ENCODE peak calls at places on chromosomes 5 and 9, in seven cellular contexts. J is right lobe of liver; V is transverse colon; Y is uterus; X is MM.1S; B is K562; N is CD4-positive, CD25-positive, alpha-beta regulatory T cell. T is an unnamed sample.

GRCh38 chr5:68033961-68034581 is 181.5 kb upstream of the PIK3R1 start:
- DNase-seq in Y (peak; percentile 45), B (no peak), X (no peak), N (no peak), J (no peak), V (peak; percentile 54), T (peak; percentile 22)

GRCh38 chr9:20903214-20903613 is 128.2 kb downstream of the HACD4 start:
- DNase-seq in Y (no peak), N (no peak), B (no peak), J (no peak), V (no peak), X (no peak), T (no peak)

GRCh38 chr9:89730715-89731114 is 125.9 kb downstream of the GADD45G start:
- DNase-seq in J (peak; percentile 97), N (no peak), B (peak; percentile 4), Y (no peak), V (no peak), X (no peak), T (no peak)

GRCh38 chr5:147751-148150 is 43.5 kb upstream of the LRRC14B start:
- DNase-seq in X (no peak), Y (no peak), V (no peak), B (no peak), J (no peak), N (no peak), T (no peak)

GRCh38 chr5:113123563-113123962 is 147.0 kb downstream of the DCP2 start:
- DNase-seq in Y (no peak), X (no peak), V (no peak), N (no peak), B (peak; percentile 27), J (no peak), T (peak; percentile 60)

GRCh38 chr5:94470802-94471201 is 147.6 kb downstream of the KIAA0825 start:
- DNase-seq in N (no peak), X (no peak), V (no peak), J (no peak), Y (no peak), B (no peak), T (no peak)

GRCh38 chr9:127878001-127878651 is 651 bp upstream of the AK1 start:
- DNase-seq in V (no peak), J (no peak), B (peak; percentile 55), N (no peak), X (no peak), Y (no peak), T (no peak)

GRCh38 chr9:133945314-133945975 is 46.7 kb downstream of the VAV2 start:
- DNase-seq in J (no peak), Y (no peak), N (no peak), B (no peak), X (no peak), V (no peak), T (no peak)

GRCh38 chr9:132026932-132027585 is 52.6 kb downstream of the MED27 start:
- DNase-seq in V (no peak), J (no peak), N (no peak), B (no peak), X (no peak), Y (no peak), T (no peak)

GRCh38 chr9:133360400-133361393 is 4.3 kb downstream of the SURF2 start:
- DNase-seq in N (no peak), V (no peak), X (no peak), Y (no peak), J (no peak), B (no peak), T (no peak)

GRCh38 chr5:139422307-139422893 is 16.9 kb downstream of the DNAJC18 start:
- DNase-seq in V (no peak), Y (no peak), J (peak; percentile 44), N (peak; percentile 46), X (peak; percentile 82), B (peak; percentile 78), T (peak; percentile 47)

GRCh38 chr9:87888501-87888900 is 5.8 kb downstream of the SPATA31E1 start:
- DNase-seq in N (no peak), X (no peak), J (no peak), V (no peak), Y (no peak), B (no peak), T (no peak)

GRCh38 chr9:128689820-128690683 is 1.0 kb downstream of the SET start:
- DNase-seq in N (peak; percentile 60), X (no peak), Y (peak; percentile 40), V (peak; percentile 46), J (no peak), B (peak; percentile 93), T (peak; percentile 74)

GRCh38 chr9:107430071-107430470 is 59.5 kb downstream of the KLF4 start:
- DNase-seq in J (no peak), Y (no peak), B (no peak), X (no peak), N (no peak), V (no peak), T (no peak)

GRCh38 chr9:107422189-107422802 is 67.3 kb downstream of the KLF4 start:
- DNase-seq in J (peak; percentile 63), X (peak; percentile 49), V (peak; percentile 80), B (peak; percentile 68), N (no peak), Y (peak; percentile 45), T (peak; percentile 85)

GRCh38 chr9:107426126-107426525 is 63.4 kb downstream of the KLF4 start:
- DNase-seq in B (no peak), J (no peak), V (no peak), N (no peak), X (no peak), Y (no peak), T (no peak)

GRCh38 chr9:107423540-107423939 is 66.0 kb downstream of the KLF4 start:
- DNase-seq in X (no peak), J (no peak), V (no peak), Y (no peak), B (no peak), N (no peak), T (no peak)

DNA sequence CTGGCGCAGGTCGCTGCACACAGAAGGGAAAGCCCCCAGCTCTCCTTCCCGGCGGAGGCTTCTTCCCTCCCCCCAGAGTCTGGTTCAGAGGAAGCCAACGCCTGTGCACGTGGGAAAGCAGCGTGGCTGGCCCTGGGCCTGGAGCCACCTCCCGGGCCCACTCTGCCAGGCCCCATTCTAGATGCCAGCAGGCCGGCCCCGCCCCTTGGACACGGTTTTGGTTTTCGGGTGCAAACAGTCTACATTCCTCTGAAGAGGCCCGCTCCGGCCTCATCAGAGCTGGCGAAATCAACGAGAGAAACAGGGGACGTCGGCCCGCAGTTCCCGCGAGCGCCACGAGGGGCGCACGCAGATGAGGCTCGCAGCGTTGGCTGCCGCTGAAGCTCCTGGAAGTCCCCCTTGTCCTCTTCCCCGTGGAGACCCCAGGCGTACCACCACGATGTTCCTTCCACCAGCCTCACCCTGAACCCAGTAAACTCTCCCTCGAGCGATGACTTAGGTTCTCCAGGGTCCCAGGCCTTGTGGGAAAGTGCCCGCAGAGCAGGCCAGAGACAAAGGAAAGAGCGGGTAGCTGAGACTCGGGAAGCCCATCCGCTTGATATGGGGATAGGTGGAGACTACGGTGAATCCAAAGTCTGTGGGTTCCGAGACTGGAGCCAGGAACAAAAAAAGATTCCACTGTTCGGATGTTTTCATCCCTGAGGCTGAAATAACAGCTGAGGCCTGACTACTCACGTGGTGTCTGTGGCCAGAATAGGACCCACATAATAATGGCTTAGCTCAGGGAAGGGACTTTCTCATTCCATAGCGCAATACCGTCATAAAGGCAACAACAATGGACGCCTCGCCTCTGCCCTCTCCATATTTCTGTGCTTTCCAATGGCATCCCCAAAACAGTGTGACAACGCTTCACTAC is 64.2 kb downstream of the KLF4 start:
- DNase-seq in N (peak; percentile 6), J (peak; percentile 59), B (peak; percentile 54), V (peak; percentile 68), Y (peak; percentile 94), X (peak; percentile 67), T (peak; percentile 63)
- H3K4me3 ChIP-seq in N (no peak overlapping the region), J (peak overlapping the region; percentile 35), B (no peak overlapping the region), V (no peak overlapping the region), Y (no peak overlapping the region), X (peak overlapping the region; percentile 1), T (peak overlapping the region; percentile 31)

DNA sequence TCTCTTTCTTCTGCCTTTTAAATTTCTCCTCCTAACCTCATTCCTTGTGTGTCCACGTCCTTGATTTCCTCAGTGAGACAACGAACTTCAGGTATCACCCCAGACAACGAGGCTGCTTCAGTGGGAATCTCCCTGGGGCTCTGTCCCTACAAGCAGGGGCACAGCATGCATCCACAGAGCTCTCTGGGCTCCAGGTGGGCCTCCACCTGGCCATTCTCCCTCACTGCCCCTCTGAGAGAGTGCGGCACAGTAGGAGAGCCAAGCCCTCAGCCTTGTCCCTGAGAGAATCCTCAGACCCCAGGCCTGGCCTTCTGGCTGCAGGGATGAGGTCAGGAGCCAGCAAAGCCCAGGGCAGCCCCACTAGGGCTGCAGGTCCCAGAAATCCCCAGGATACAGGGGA is 105.3 kb downstream of the LHFPL2 start:
- DNase-seq in B (no peak), V (no peak), X (no peak), Y (no peak), N (no peak), J (no peak), T (no peak)
- H3K4me1 ChIP-seq in B (no peaks in the 10 kb centered on the region), V (peaks cover 28% of the 10 kb centered on the region), X (peaks cover 7% of the 10 kb centered on the region), Y (peaks cover 7% of the 10 kb centered on the region), N (no peaks in the 10 kb centered on the region), J (peaks cover 19% of the 10 kb centered on the region), T (peaks cover 18% of the 10 kb centered on the region)

GRCh38 chr5:168768172-168768571 is 189.0 kb upstream of the PANK3 start:
- DNase-seq in B (no peak), V (no peak), N (no peak), X (no peak), J (no peak), Y (no peak), T (no peak)
- H3K27me3 ChIP-seq in B (peaks cover 49% of the 10 kb centered on the region), V (no peaks in the 10 kb centered on the region), N (no peaks in the 10 kb centered on the region), X (no peaks in the 10 kb centered on the region), J (no peaks in the 10 kb centered on the region), Y (no peaks in the 10 kb centered on the region), T (no peaks in the 10 kb centered on the region)

DNA sequence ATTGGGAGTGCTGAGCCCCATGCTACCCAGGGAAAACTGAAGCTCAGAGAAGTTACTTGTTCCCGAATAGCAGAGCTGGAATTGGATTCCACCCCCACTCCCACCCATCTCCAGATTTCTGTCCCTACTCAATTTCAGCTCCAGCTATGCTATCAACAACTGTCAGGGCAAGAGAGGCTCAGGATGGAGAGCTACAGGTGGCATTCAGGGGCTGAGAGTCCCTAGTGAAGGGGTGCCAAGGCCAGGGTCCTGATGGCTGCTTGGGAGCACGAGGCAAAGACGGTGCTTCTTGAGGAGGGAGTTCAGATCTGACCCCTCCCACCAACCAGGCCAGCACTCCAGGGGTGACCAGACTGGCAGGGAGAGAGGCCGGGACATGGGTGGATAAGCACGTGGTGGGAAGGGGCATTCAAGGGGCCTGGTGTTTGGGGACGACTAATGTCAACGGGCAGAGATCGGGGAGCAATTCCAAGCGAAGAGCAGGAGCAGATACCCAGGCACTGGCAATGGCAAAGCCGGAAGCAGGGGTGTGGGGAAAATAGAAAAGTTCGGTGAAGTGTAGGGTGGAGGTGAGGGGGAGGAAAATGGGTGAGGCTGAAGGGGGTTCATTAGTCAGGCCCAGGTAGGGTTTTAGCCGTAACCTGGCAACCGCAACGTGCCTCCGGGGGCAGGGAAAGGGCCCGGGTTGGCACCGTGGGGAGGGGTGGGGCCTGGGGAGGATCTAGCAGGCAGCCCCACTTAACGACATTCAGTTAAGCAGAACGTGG is 4.6 kb downstream of the RGS14 start:
- DNase-seq in J (no peak), B (no peak), N (peak; percentile 47), X (no peak), V (no peak), Y (no peak), T (no peak)
- H3K4me3 ChIP-seq in J (peak overlapping the region; percentile 68), B (peak overlapping the region; percentile 45), N (peak overlapping the region; percentile 35), X (peak overlapping the region; percentile 61), V (no peak overlapping the region), Y (peak overlapping the region; percentile 36), T (peak overlapping the region; percentile 52)

T was measured in BE2C.